ENCODE peak calls at places on chromosomes 12 and 14, in six cellular contexts. One of them, this sample, is unnamed.

GRCh38 chr14:105180598-105181528 is at the start of gene NUDT14:
- DNase-seq in nucleus accumbens: peak
- DNase-seq in esophagus squamous epithelium: peak
- DNase-seq in activated naive CD8-positive, alpha-beta T cell treated with anti-CD3 and anti-CD28 coated beads, Interleukin-2, amount 50 U/mL, for 24 hours: peak
- DNase-seq in A172: no peak
- DNase-seq in HuH-7: peak
- DNase-seq in this sample: peak

GRCh38 chr12:117045998-117046374 is 53.2 kb downstream of the TESC start:
- DNase-seq in nucleus accumbens: no peak
- DNase-seq in esophagus squamous epithelium: no peak
- DNase-seq in activated naive CD8-positive, alpha-beta T cell treated with anti-CD3 and anti-CD28 coated beads, Interleukin-2, amount 50 U/mL, for 24 hours: no peak
- DNase-seq in A172: no peak
- DNase-seq in HuH-7: no peak
- DNase-seq in this sample: no peak

GRCh38 chr12:40325349-40325960 is 100.7 kb downstream of the LRRK2 start:
- DNase-seq in nucleus accumbens: no peak
- DNase-seq in esophagus squamous epithelium: no peak
- DNase-seq in activated naive CD8-positive, alpha-beta T cell treated with anti-CD3 and anti-CD28 coated beads, Interleukin-2, amount 50 U/mL, for 24 hours: no peak
- DNase-seq in A172: peak
- DNase-seq in HuH-7: peak
- DNase-seq in this sample: peak

GRCh38 chr14:102957222-102957621 is 34.8 kb downstream of the AMN start:
- DNase-seq in nucleus accumbens: no peak
- DNase-seq in esophagus squamous epithelium: no peak
- DNase-seq in activated naive CD8-positive, alpha-beta T cell treated with anti-CD3 and anti-CD28 coated beads, Interleukin-2, amount 50 U/mL, for 24 hours: no peak
- DNase-seq in A172: no peak
- DNase-seq in HuH-7: no peak
- DNase-seq in this sample: no peak

GRCh38 chr12:100473716-100474150 is at the start of gene NR1H4:
- DNase-seq in nucleus accumbens: no peak
- DNase-seq in esophagus squamous epithelium: no peak
- DNase-seq in activated naive CD8-positive, alpha-beta T cell treated with anti-CD3 and anti-CD28 coated beads, Interleukin-2, amount 50 U/mL, for 24 hours: no peak
- DNase-seq in A172: peak
- DNase-seq in HuH-7: no peak
- DNase-seq in this sample: no peak

GRCh38 chr12:9944404-9944803 is 12.2 kb upstream of the CLEC2A start:
- DNase-seq in nucleus accumbens: no peak
- DNase-seq in esophagus squamous epithelium: no peak
- DNase-seq in activated naive CD8-positive, alpha-beta T cell treated with anti-CD3 and anti-CD28 coated beads, Interleukin-2, amount 50 U/mL, for 24 hours: no peak
- DNase-seq in A172: no peak
- DNase-seq in HuH-7: no peak
- DNase-seq in this sample: no peak

GRCh38 chr12:40405419-40405818 is 180.6 kb downstream of the LRRK2 start:
- DNase-seq in nucleus accumbens: no peak
- DNase-seq in esophagus squamous epithelium: no peak
- DNase-seq in activated naive CD8-positive, alpha-beta T cell treated with anti-CD3 and anti-CD28 coated beads, Interleukin-2, amount 50 U/mL, for 24 hours: no peak
- DNase-seq in A172: no peak
- DNase-seq in HuH-7: no peak
- DNase-seq in this sample: no peak

GRCh38 chr12:129145381-129145780 is 292.1 kb downstream of the GLT1D1 start:
- DNase-seq in nucleus accumbens: no peak
- DNase-seq in esophagus squamous epithelium: no peak
- DNase-seq in activated naive CD8-positive, alpha-beta T cell treated with anti-CD3 and anti-CD28 coated beads, Interleukin-2, amount 50 U/mL, for 24 hours: no peak
- DNase-seq in A172: no peak
- DNase-seq in HuH-7: no peak
- DNase-seq in this sample: peak

GRCh38 chr12:67508830-67509229 is 139.7 kb upstream of the DYRK2 start:
- DNase-seq in nucleus accumbens: no peak
- DNase-seq in esophagus squamous epithelium: no peak
- DNase-seq in activated naive CD8-positive, alpha-beta T cell treated with anti-CD3 and anti-CD28 coated beads, Interleukin-2, amount 50 U/mL, for 24 hours: no peak
- DNase-seq in A172: no peak
- DNase-seq in HuH-7: no peak
- DNase-seq in this sample: no peak

GRCh38 chr12:127014079-127014478 is 1252.9 kb upstream of the TMEM132C start:
- DNase-seq in nucleus accumbens: no peak
- DNase-seq in esophagus squamous epithelium: no peak
- DNase-seq in activated naive CD8-positive, alpha-beta T cell treated with anti-CD3 and anti-CD28 coated beads, Interleukin-2, amount 50 U/mL, for 24 hours: no peak
- DNase-seq in A172: no peak
- DNase-seq in HuH-7: no peak
- DNase-seq in this sample: no peak

GRCh38 chr14:78997811-78998210 is 827.6 kb downstream of the NRXN3 start:
- DNase-seq in nucleus accumbens: no peak
- DNase-seq in esophagus squamous epithelium: no peak
- DNase-seq in activated naive CD8-positive, alpha-beta T cell treated with anti-CD3 and anti-CD28 coated beads, Interleukin-2, amount 50 U/mL, for 24 hours: no peak
- DNase-seq in A172: no peak
- DNase-seq in HuH-7: no peak
- DNase-seq in this sample: peak

GRCh38 chr14:70707138-70708038 is 65.7 kb downstream of the TTC9 start:
- DNase-seq in nucleus accumbens: no peak
- DNase-seq in esophagus squamous epithelium: no peak
- DNase-seq in activated naive CD8-positive, alpha-beta T cell treated with anti-CD3 and anti-CD28 coated beads, Interleukin-2, amount 50 U/mL, for 24 hours: peak
- DNase-seq in A172: peak
- DNase-seq in HuH-7: no peak
- DNase-seq in this sample: no peak

GRCh38 chr14:100709252-100709955 is 17.3 kb upstream of the DLK1 start:
- DNase-seq in nucleus accumbens: no peak
- DNase-seq in esophagus squamous epithelium: no peak
- DNase-seq in activated naive CD8-positive, alpha-beta T cell treated with anti-CD3 and anti-CD28 coated beads, Interleukin-2, amount 50 U/mL, for 24 hours: no peak
- DNase-seq in A172: no peak
- DNase-seq in HuH-7: no peak
- DNase-seq in this sample: no peak

GRCh38 chr12:50234347-50234746 is 49.0 kb downstream of the LIMA1 start:
- DNase-seq in nucleus accumbens: no peak
- DNase-seq in esophagus squamous epithelium: no peak
- DNase-seq in activated naive CD8-positive, alpha-beta T cell treated with anti-CD3 and anti-CD28 coated beads, Interleukin-2, amount 50 U/mL, for 24 hours: no peak
- DNase-seq in A172: peak
- DNase-seq in HuH-7: no peak
- DNase-seq in this sample: no peak

This sample was measured in NCI-H1694 treated with DMSO at 0.1 percent for 48 hours.